ENCODE peak calls at places on chromosomes 5 and 9, in ten cellular contexts. X is H1, P is PC-3, Z is PC-9, W is IMR-90, T is lung, D is pancreas, G is HCT116, I is right atrium auricular region, E is fibroblast of lung. K is an unnamed sample. For H3K4me1, the result is how much of the 10 kb centered on the place peaks cover.

GRCh38 chr5:172496671-172497371 is 42.5 kb upstream of the SH3PXD2B start:
- DNase-seq in X (peak), P (no peak), Z (no peak), W (no peak), T (peak), D (peak), G (no peak), I (peak), E (peak), K (peak)

GRCh38 chr5:154308457-154309360 is 118.2 kb downstream of the GALNT10 start:
- DNase-seq in X (no peak), P (peak), Z (peak), W (peak), T (no peak), D (no peak), G (no peak), I (no peak), E (peak), K (no peak)

GRCh38 chr5:110880413-110880812 is 141.6 kb downstream of the SLC25A46 start:
- DNase-seq in X (no peak), P (peak), Z (no peak), W (peak), T (peak), D (no peak), G (no peak), I (no peak), E (peak), K (no peak)

GRCh38 chr9:136397643-136398042 is 2.3 kb downstream of the SNAPC4 start:
- DNase-seq in X (no peak), P (no peak), Z (no peak), W (no peak), T (no peak), D (no peak), G (no peak), I (no peak), E (no peak), K (no peak)

GRCh38 chr5:124342027-124342471 is 404.4 kb downstream of the ZNF608 start:
- DNase-seq in X (no peak), P (no peak), Z (no peak), W (peak), T (peak), D (no peak), G (no peak), I (no peak), E (peak), K (no peak)

GRCh38 chr9:84070590-84070989 is 90.0 kb downstream of the RMI1 start:
- DNase-seq in X (no peak), P (no peak), Z (no peak), W (no peak), T (no peak), D (no peak), G (no peak), I (no peak), E (no peak), K (no peak)

GRCh38 chr5:61277190-61277589 is 54.9 kb upstream of the ZSWIM6 start:
- DNase-seq in X (no peak), P (no peak), Z (no peak), W (peak), T (no peak), D (no peak), G (no peak), I (no peak), E (peak), K (no peak)

GRCh38 chr9:87443461-87443860 is 54.2 kb upstream of the DAPK1 start:
- DNase-seq in X (no peak), P (no peak), Z (no peak), W (no peak), T (no peak), D (no peak), G (no peak), I (no peak), E (no peak), K (no peak)

GRCh38 chr5:13659391-13659790 is 285.1 kb downstream of the DNAH5 start:
- DNase-seq in X (no peak), P (peak), Z (no peak), W (peak), T (no peak), D (no peak), G (no peak), I (no peak), E (peak), K (no peak)

GRCh38 chr5:3220638-3221288 is 374.9 kb upstream of the IRX1 start:
- DNase-seq in X (peak), P (no peak), Z (no peak), W (no peak), T (peak), D (no peak), G (no peak), I (peak), E (no peak), K (no peak)

GRCh38 chr9:138080979-138081378 is 203.4 kb downstream of the CACNA1B start:
- DNase-seq in X (no peak), P (no peak), Z (no peak), W (no peak), T (no peak), D (peak), G (no peak), I (peak), E (no peak), K (no peak)

GRCh38 chr5:136070486-136071285 is 41.9 kb downstream of the TGFBI start:
- DNase-seq in X (no peak), P (no peak), Z (no peak), W (no peak), T (no peak), D (no peak), G (no peak), I (peak), E (no peak), K (no peak)

GRCh38 chr5:92518318-92518913 is 1062.6 kb downstream of the NR2F1-AS1 start:
- DNase-seq in X (no peak), P (peak), Z (no peak), W (peak), T (no peak), D (no peak), G (peak), I (no peak), E (peak), K (no peak)

GRCh38 chr9:135612981-135613910 is 26.1 kb downstream of the GLT6D1 start:
- DNase-seq in X (no peak), P (no peak), Z (no peak), W (no peak), T (peak), D (no peak), G (no peak), I (peak), E (no peak), K (no peak)

GRCh38 chr5:106418196-106418595 is 1252.5 kb downstream of the EFNA5 start:
- DNase-seq in X (no peak), P (no peak), Z (no peak), W (peak), T (no peak), D (no peak), G (no peak), I (no peak), E (peak), K (no peak)

GRCh38 chr5:23139338-23140171 is 286.4 kb upstream of the CDH12 start:
- DNase-seq in X (no peak), P (peak), Z (no peak), W (peak), T (no peak), D (no peak), G (no peak), I (no peak), E (no peak), K (no peak)
- TF ChIP-seq CTCF in X (no peak), P (peak), Z (peak), W (peak), T (no peak), D (no peak), G (peak), I (no peak), E (no peak), K (no peak)

GRCh38 chr5:132421442-132421841 is 51.9 kb downstream of the SLC22A5 start:
- DNase-seq in X (no peak), P (no peak), Z (no peak), W (no peak), T (no peak), D (no peak), G (no peak), I (no peak), E (no peak), K (no peak)
- H3K4me3 ChIP-seq in X (no peak), P (no peak), Z (no peak), W (no peak), T (no peak), D (no peak), G (no peak), I (no peak), E (no peak), K (no peak)

GRCh38 chr9:127965953-127966352 is 14.8 kb downstream of the EEIG1 start:
- DNase-seq in X (no peak), P (no peak), Z (no peak), W (no peak), T (no peak), D (no peak), G (no peak), I (no peak), E (no peak), K (no peak)

GRCh38 chr9:127966416-127967150 is 14.2 kb downstream of the EEIG1 start:
- DNase-seq in X (no peak), P (no peak), Z (no peak), W (no peak), T (no peak), D (no peak), G (no peak), I (no peak), E (no peak), K (no peak)

GRCh38 chr9:127968717-127969383 is 11.9 kb downstream of the EEIG1 start:
- DNase-seq in X (no peak), P (peak), Z (peak), W (peak), T (no peak), D (peak), G (peak), I (peak), E (peak), K (no peak)

GRCh38 chr9:127967151-127967809 is 13.5 kb downstream of the EEIG1 start:
- DNase-seq in X (no peak), P (no peak), Z (no peak), W (no peak), T (no peak), D (no peak), G (no peak), I (no peak), E (no peak), K (no peak)

DNA sequence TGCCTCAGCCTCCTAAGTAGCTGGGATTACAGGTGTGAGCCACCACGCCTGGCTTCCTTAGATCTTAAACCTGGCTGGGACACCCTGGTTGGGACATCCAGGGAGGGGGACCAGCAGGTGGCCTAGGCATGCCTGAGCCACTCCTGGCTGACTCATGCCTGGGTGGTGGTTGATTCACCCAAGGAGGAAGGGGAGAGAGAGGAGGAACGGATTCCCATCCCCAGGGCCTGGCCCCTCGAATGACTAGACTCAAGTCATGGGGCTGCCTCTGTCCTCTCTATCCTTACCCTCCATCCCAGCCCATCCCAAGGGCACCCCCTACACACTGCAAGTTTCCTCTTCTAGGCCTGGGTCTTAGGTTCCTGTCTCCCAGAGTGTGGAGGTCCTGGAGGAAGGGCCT is 12.7 kb downstream of the EEIG1 start:
- DNase-seq in X (no peak), P (peak), Z (peak), W (peak), T (no peak), D (no peak), G (peak), I (no peak), E (peak), K (peak)
- H3K4me1 ChIP-seq in X (under half), P (half or more), Z (half or more), W (half or more), T (half or more), D (half or more), G (half or more), I (half or more), E (half or more), K (half or more)

GRCh38 chr9:104091708-104092107 is 2.4 kb upstream of the SMC2 start:
- DNase-seq in X (no peak), P (no peak), Z (no peak), W (peak), T (peak), D (no peak), G (no peak), I (peak), E (peak), K (no peak)
- TF ChIP-seq CTCF in X (no peak), P (no peak), Z (no peak), W (peak), T (no peak), D (no peak), G (no peak), I (peak), E (peak), K (no peak)

DNA sequence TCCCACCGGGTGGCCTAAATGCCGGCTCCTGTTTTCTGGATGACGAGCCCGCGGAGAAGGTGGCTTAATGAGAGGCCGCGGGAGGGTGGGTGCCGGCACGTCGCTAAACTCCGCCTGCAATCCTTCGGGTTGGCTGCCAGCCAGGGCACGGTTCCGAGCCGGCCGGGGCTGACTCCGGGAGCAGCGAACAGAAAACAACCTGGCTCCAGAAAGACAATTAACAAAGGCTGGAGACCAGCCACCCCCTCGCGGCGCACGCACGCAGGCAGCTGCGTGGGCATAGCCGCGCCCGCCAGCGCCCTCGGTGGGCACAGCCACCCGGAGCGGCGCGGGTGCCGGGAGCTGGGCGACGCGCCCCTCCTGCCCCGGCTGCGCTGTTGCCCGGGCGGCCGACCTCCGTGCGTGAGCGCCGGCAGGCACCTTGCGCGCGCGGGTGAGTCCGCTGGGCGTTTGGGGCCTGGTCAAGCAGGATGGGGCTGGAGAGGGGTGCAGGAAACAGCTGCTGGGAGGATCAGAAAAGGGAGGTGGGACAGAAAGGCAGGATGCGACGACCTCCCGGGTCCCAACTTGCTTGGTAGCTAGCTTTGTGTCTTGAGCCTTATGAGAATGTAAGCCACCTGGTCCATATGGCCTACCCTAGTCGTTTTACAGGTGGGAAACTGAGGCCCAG is at the start of gene ARHGEF37:
- DNase-seq in X (peak), P (peak), Z (no peak), W (no peak), T (peak), D (peak), G (peak), I (peak), E (peak), K (peak)
- H3K4me3 ChIP-seq in X (peak), P (peak), Z (peak), W (peak), T (peak), D (peak), G (peak), I (peak), E (peak), K (peak)

DNA sequence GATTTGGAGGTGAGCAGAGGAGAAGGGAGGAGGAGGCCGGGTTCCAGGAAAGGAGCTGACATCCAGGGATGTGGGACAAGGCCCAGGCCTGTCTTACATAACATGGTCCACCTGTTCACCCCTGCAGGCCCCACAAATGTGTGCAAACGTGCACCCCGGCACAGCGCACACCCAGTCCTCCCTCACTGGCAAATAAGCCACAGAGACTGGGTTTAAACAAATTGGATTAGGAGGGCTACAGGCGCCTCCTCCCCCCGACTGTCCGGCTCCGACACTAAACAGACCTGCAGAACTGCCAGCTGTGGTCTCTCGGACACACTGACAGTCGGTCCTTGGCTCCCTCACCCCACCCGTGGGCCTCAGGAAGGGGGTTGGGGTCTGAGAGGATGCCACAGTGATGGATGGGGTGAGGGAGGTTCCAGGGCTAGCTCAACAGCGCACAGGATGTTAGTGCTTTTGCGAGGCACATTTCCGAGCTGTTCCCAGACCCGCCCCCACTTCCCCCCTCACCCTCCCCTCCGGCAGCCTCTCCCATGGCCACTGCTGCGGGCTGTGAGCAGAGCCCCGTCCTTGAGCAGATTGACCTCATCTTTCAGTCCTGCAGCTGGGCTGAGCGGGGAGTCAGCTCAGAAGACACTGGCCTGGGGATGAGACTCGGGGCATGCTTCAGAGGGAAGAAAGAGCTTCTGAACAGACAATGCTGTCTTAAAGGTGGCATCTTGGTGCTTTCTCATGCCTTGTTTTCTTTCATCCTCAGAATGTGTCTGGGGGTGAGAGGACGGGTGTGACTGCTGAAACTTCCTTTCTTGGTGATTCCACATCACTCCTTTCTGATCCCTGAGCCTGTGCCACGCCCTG is 43.6 kb upstream of the IL17B start:
- DNase-seq in X (no peak), P (no peak), Z (no peak), W (peak), T (peak), D (no peak), G (no peak), I (peak), E (peak), K (no peak)
- H3K4me1 ChIP-seq in X (under half), P (under half), Z (under half), W (half or more), T (under half), D (under half), G (under half), I (half or more), E (half or more), K (under half)

DNA sequence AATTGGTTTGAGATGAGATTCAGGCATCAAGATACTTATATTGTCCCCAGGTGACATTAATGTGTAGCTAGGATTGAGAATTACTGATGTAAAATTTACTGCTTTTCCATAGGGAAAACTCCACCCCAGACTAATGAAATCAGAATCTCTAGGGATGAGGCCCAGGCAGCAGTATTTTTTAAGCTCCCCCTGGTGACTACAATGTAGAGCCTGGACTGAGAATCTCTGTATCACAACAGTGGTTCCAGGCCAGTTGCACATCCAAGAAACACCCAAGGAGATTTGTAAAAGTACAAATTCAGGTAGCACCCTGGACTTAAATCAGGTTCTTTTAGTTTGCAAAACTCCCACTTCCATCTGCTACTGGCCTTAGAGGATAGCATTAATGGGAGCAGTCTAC is 185.7 kb downstream of the MARCHF11 start:
- DNase-seq in X (no peak), P (no peak), Z (no peak), W (peak), T (no peak), D (no peak), G (no peak), I (no peak), E (peak), K (no peak)
- TF ChIP-seq CTCF in X (no peak), P (no peak), Z (no peak), W (peak), T (no peak), D (no peak), G (no peak), I (no peak), E (peak), K (no peak)

DNA sequence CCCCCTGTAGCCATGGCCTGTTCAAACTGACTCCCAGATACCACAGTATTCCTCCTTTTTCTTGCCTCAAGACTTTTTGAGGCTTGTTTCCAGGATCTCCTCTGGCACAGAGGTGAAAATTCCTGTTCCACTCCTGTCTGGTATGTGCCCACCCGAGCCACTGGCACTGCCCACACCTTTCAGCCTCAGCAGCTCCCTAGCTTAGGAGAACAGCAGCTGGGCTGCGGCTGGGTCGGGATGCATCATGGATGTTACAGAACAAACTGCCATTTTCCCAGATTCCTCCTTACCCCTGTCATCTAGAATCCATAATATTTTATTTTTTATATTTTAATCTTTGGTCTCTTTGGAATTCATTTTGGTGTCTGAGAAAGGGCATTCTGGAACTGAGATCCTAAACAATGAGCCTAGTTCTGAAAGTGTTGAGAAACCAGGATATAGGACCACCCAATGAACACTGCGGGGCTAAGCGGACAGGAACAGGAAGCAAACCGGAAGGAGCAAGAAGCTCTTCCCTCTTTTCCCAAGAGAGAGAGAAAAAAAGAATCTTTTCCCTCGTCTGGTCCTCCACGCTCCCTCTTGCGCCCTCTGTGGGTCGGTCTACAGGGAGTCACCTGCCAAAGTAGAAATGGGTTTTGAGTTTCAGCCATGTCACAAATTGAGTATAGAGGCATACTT is 12.5 kb downstream of the OR2S2 start:
- DNase-seq in X (peak), P (peak), Z (no peak), W (peak), T (peak), D (peak), G (peak), I (peak), E (peak), K (peak)
- H3K4me3 ChIP-seq in X (peak), P (no peak), Z (no peak), W (no peak), T (no peak), D (no peak), G (peak), I (peak), E (peak), K (no peak)

K was measured in CD8-positive, alpha-beta T cell.